ENCODE peak calls at places on chromosomes 4 and X, in five cellular contexts. T is fibroblast of pulmonary artery, D is progenitor cell of endocrine pancreas, V is ascending aorta, O is natural killer cell. E is an unnamed sample.

GRCh38 chr4:51862199-51862598 is 19.2 kb downstream of the DCUN1D4 start:
- DNase-seq in V (no peak), T (no peak), D (no peak), O (no peak), E (no peak)

GRCh38 chrX:45758319-45758718 is 557.6 kb upstream of the DIPK2B start:
- DNase-seq in O (peak; percentile 28), T (peak; percentile 88), V (no peak), D (no peak), E (no peak)

GRCh38 chr4:148847544-148847943 is 405.3 kb upstream of the NR3C2 start:
- DNase-seq in V (no peak), D (no peak), T (no peak), O (no peak), E (no peak)

GRCh38 chr4:52983563-52984303 is 121.6 kb downstream of the RASL11B start:
- DNase-seq in V (no peak), O (no peak), T (peak; percentile 73), D (no peak), E (no peak)

GRCh38 chr4:126986828-126987227 is 645.9 kb upstream of the INTU start:
- DNase-seq in O (no peak), D (no peak), T (peak; percentile 41), V (no peak), E (no peak)

GRCh38 chrX:55057691-55058249 is 17.1 kb upstream of the PAGE2B start:
- DNase-seq in O (no peak), T (peak; percentile 62), D (no peak), V (peak; percentile 62), E (peak; percentile 15)

GRCh38 chr4:17476811-17477210 is 35.1 kb downstream of the QDPR start:
- DNase-seq in T (no peak), O (no peak), V (no peak), D (no peak), E (no peak)

GRCh38 chr4:153794001-153794400 is 5.1 kb upstream of the SFRP2 start:
- DNase-seq in T (no peak), V (no peak), O (no peak), D (no peak), E (no peak)

GRCh38 chr4:29805245-29805644 is 914.9 kb upstream of the PCDH7 start:
- DNase-seq in T (peak; percentile 2), V (no peak), O (no peak), D (no peak), E (no peak)

GRCh38 chrX:117538441-117539418 is 577.9 kb downstream of the KLHL13 start:
- DNase-seq in O (no peak), V (no peak), T (no peak), D (no peak), E (peak; percentile 10)

GRCh38 chr4:26884486-26884988 is 23.9 kb downstream of the STIM2 start:
- DNase-seq in D (no peak), O (no peak), V (no peak), T (no peak), E (no peak)

GRCh38 chr4:99403380-99404194 is 31.6 kb downstream of the ADH7 start:
- DNase-seq in T (peak; percentile 54), D (no peak), V (no peak), O (no peak), E (no peak)

GRCh38 chr4:83356899-83357661 is 22.4 kb upstream of the HPSE start:
- DNase-seq in T (peak; percentile 97), O (no peak), V (no peak), D (no peak), E (no peak)

GRCh38 chrX:17038681-17039161 is 92.3 kb downstream of the REPS2 start:
- DNase-seq in D (no peak), V (no peak), O (no peak), T (peak; percentile 68), E (no peak)

DNA sequence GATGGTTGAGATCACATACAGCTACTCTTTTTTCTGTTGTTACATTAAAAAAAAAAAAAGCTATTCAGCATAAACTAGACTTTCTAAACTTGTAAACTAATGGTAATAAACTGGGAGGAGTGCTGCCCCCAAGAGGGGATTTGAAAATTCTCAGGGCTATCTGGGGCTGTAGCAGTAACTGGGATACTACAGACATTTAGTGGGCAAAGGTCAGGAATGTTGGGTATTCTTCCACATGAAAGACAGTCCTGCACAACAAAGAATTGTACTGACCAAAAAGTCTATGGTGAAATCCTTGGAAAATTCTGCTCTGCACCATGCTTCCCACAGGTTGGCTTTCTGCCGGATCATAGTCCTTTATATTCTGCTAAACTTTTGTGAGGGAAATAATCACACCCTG is 232.6 kb upstream of the BOD1L1 start:
- DNase-seq in O (no peak), V (no peak), T (peak; percentile 12), D (no peak), E (no peak)
- TF ChIP-seq CTCF in O (no peak), V (no peak), T (peak; percentile 18), D (peak; percentile 13), E (no peak)

GRCh38 chrX:42129541-42129940 is 206.2 kb upstream of the CASK start:
- DNase-seq in T (no peak), V (no peak), D (no peak), O (no peak), E (no peak)
- TF ChIP-seq CTCF in T (no peak), V (no peak), D (no peak), O (no peak), E (no peak)

DNA sequence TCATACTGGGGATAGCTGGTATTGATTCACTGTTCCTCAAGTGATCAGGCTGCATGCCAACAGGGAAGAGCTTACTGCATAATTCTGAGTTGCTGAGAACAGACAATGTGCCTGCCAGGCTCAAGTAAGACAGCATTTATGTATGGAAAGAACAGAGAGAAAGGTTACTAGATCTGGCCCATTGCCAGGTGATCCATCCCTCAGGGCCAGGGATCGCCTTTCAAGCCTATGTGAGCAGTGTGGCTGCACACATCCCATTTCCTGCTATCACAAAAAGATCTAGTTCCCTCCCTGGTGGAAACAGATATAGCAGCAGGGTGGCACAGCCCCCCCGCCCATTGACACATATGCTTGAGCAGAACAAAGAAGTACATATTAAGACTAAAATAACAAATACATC is 254.0 kb downstream of the TMA16 start:
- DNase-seq in D (no peak), T (no peak), V (no peak), O (no peak), E (peak; percentile 24)
- TF ChIP-seq CTCF in D (no peak), T (no peak), V (no peak), O (no peak), E (no peak)

GRCh38 chr4:70544279-70544870 is 26.0 kb downstream of the AMTN start:
- DNase-seq in O (no peak), V (no peak), T (peak; percentile 30), D (no peak), E (no peak)
- TF ChIP-seq CTCF in O (no peak), V (peak; percentile 20), T (peak; percentile 70), D (peak; percentile 74), E (peak; percentile 78)

DNA sequence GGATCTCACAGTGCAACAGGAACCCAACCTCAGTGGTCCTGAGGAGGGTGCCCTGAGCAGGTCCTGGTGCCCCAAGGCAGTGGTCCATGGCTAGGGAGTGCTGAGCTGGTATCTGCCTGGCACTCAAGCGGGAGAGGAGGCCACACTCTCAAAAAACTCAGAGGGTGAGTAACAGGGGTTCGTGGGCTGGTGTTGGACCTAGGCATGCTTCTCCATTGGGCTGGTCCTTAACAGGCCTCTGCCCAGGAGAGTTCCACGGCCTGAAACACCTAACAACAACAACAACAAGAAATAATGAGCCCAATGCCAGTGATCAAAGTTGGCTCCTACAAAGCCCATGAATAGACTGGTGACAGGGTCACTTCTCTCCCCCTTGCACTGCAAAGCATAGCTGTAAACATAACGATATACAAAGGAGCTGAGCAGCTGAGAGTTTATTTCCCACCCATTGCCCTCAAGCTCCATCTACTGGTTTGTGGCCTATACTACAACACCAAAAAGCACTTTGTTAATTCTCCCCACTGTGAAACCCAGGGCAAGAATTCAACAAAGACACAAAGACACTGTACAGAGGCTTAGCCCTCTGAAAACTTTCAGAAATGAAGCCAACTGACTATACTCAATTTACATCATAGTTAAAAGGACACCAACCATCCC is 736.2 kb upstream of the ADGRL3 start:
- DNase-seq in O (no peak), V (no peak), T (no peak), D (no peak), E (no peak)
- TF ChIP-seq CTCF in O (no peak), V (no peak), T (peak; percentile 8), D (peak; percentile 37), E (peak; percentile 28)

GRCh38 chr4:150078996-150079581 is 844 bp downstream of the DCLK2 start:
- DNase-seq in V (peak; percentile 67), D (peak; percentile 17), T (no peak), O (no peak), E (peak; percentile 52)
- TF ChIP-seq CTCF in V (peak; percentile 29), D (peak; percentile 42), T (no peak), O (no peak), E (no peak)

E was measured in glutamatergic neuron.